ENCODE peak calls at places on chromosomes 4 and X, in five cellular contexts. One of them, this sample, is unnamed.

GRCh38 chrX:53476371-53476770 is 42.2 kb upstream of the HSD17B10 start:
- DNase-seq in right cardiac atrium: no peak
- DNase-seq in NT2/D1: no peak
- DNase-seq in heart left ventricle: no peak
- DNase-seq in breast epithelium: no peak
- DNase-seq in this sample: no peak

GRCh38 chrX:40145670-40146470 is 48.1 kb upstream of the BCOR start:
- DNase-seq in breast epithelium: no peak
- DNase-seq in heart left ventricle: no peak
- DNase-seq in NT2/D1: no peak
- DNase-seq in right cardiac atrium: peak; percentile 20
- DNase-seq in this sample: peak; percentile 59

GRCh38 chr4:3827616-3828492 is 61.7 kb downstream of the ADRA2C start:
- DNase-seq in breast epithelium: peak; percentile 60
- DNase-seq in heart left ventricle: peak; percentile 87
- DNase-seq in NT2/D1: no peak
- DNase-seq in right cardiac atrium: peak; percentile 95
- DNase-seq in this sample: no peak

GRCh38 chrX:108447303-108447702 is 7.7 kb downstream of the COL4A5 start:
- DNase-seq in NT2/D1: no peak
- DNase-seq in heart left ventricle: no peak
- DNase-seq in breast epithelium: no peak
- DNase-seq in right cardiac atrium: no peak
- DNase-seq in this sample: no peak

GRCh38 chr4:3613980-3614730 is 81.9 kb upstream of the LRPAP1 start:
- DNase-seq in breast epithelium: peak; percentile 31
- DNase-seq in NT2/D1: no peak
- DNase-seq in heart left ventricle: peak; percentile 29
- DNase-seq in right cardiac atrium: no peak
- DNase-seq in this sample: no peak

GRCh38 chr4:163558539-163559044 is 64.1 kb downstream of the TMA16 start:
- DNase-seq in breast epithelium: no peak
- DNase-seq in right cardiac atrium: peak; percentile 43
- DNase-seq in NT2/D1: no peak
- DNase-seq in heart left ventricle: no peak
- DNase-seq in this sample: no peak

GRCh38 chrX:119236599-119237525 is 777 bp downstream of the PGRMC1 start:
- DNase-seq in NT2/D1: no peak
- DNase-seq in heart left ventricle: no peak
- DNase-seq in right cardiac atrium: peak; percentile 62
- DNase-seq in breast epithelium: no peak
- DNase-seq in this sample: peak; percentile 47

GRCh38 chr4:91113130-91113706 is 986.0 kb downstream of the CCSER1 start:
- DNase-seq in breast epithelium: no peak
- DNase-seq in NT2/D1: peak; percentile 35
- DNase-seq in heart left ventricle: no peak
- DNase-seq in right cardiac atrium: no peak
- DNase-seq in this sample: peak; percentile 45

GRCh38 chr4:16126714-16127113 is 42.9 kb upstream of the PROM1 start:
- DNase-seq in breast epithelium: no peak
- DNase-seq in right cardiac atrium: no peak
- DNase-seq in NT2/D1: no peak
- DNase-seq in heart left ventricle: no peak
- DNase-seq in this sample: no peak

GRCh38 chr4:7787067-7787466 is 152.6 kb downstream of the AFAP1 start:
- DNase-seq in right cardiac atrium: no peak
- DNase-seq in NT2/D1: no peak
- DNase-seq in breast epithelium: no peak
- DNase-seq in heart left ventricle: no peak
- DNase-seq in this sample: no peak

GRCh38 chr4:77174426-77174825 is 17.4 kb downstream of the CCNG2 start:
- DNase-seq in NT2/D1: no peak
- DNase-seq in heart left ventricle: no peak
- DNase-seq in right cardiac atrium: no peak
- DNase-seq in breast epithelium: no peak
- DNase-seq in this sample: no peak

GRCh38 chrX:108036298-108036973 is 8.4 kb upstream of the VSIG1 start:
- DNase-seq in NT2/D1: no peak
- DNase-seq in right cardiac atrium: no peak
- DNase-seq in heart left ventricle: no peak
- DNase-seq in breast epithelium: no peak
- DNase-seq in this sample: no peak

GRCh38 chr4:137852326-137852725 is 320.0 kb upstream of the PCDH18 start:
- DNase-seq in right cardiac atrium: no peak
- DNase-seq in breast epithelium: no peak
- DNase-seq in heart left ventricle: no peak
- DNase-seq in NT2/D1: no peak
- DNase-seq in this sample: no peak

GRCh38 chr4:72931346-72931745 is 138.2 kb downstream of the COX18 start:
- DNase-seq in heart left ventricle: no peak
- DNase-seq in breast epithelium: no peak
- DNase-seq in NT2/D1: no peak
- DNase-seq in right cardiac atrium: no peak
- DNase-seq in this sample: no peak

GRCh38 chrX:15877380-15877779 is 22.8 kb upstream of the AP1S2 start:
- DNase-seq in breast epithelium: no peak
- DNase-seq in right cardiac atrium: no peak
- DNase-seq in NT2/D1: no peak
- DNase-seq in heart left ventricle: peak; percentile 20
- DNase-seq in this sample: no peak

GRCh38 chr4:32462944-32463343 is 1742.8 kb downstream of the PCDH7 start:
- DNase-seq in NT2/D1: no peak
- DNase-seq in breast epithelium: no peak
- DNase-seq in heart left ventricle: no peak
- DNase-seq in right cardiac atrium: no peak
- DNase-seq in this sample: no peak

DNA sequence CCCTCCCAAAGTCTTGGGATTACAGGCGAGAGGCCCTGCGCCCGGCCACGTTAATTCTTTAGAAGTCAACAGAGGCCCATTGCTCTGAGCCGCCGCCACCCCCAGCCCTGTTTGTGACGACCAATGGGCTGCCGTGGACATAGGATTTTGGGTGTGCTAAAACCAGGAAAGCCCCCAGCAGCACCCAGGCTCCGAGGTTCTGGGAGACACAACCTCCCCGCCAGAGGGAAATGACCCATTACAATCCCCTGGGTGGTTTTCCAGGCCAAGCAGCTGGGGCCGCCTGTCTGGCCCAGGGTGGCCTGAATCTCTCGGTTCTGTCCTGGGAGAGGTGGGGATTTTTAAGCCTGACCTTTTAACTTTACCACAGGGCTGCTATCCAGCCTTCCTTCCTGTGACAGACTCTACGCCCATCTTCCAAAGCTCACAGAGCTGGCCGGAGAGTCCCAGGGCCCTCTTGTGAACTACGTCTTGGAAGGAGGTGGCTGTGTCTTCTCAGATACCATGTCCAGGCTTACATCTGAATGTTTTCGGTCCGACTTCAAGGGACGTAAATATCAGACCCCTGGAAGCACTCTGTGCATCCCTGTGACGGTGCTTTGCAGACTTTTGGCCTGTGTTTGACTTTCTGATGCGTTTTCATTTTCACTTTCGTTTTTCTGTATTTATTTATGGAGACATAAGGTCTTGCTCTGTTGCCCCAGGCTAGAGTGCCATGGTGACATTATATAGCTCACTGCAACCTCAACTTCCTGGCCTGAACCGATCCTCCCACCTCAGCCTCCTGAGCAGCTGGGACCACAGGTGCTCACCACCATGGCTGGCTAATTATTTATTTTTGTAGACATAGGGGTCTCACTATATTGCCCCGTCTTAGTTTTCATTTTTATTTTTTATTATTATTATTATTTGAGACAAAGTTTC is 36.0 kb downstream of the P2RY8 start:
- DNase-seq in right cardiac atrium: no peak
- DNase-seq in breast epithelium: no peak
- DNase-seq in NT2/D1: no peak
- DNase-seq in heart left ventricle: no peak
- DNase-seq in this sample: no peak
- H3K4me1 ChIP-seq in right cardiac atrium: no peaks in the 10 kb centered on the region
- H3K4me1 ChIP-seq in breast epithelium: no peaks in the 10 kb centered on the region
- H3K4me1 ChIP-seq in NT2/D1: no peaks in the 10 kb centered on the region
- H3K4me1 ChIP-seq in heart left ventricle: peaks cover 8% of the 10 kb centered on the region
- H3K4me1 ChIP-seq in this sample: no peaks in the 10 kb centered on the region

GRCh38 chr4:1515763-1516162 is 109.5 kb upstream of the NKX1-1 start:
- DNase-seq in right cardiac atrium: no peak
- DNase-seq in NT2/D1: no peak
- DNase-seq in breast epithelium: no peak
- DNase-seq in heart left ventricle: no peak
- DNase-seq in this sample: no peak

GRCh38 chr4:1518997-1519700 is 112.9 kb upstream of the NKX1-1 start:
- DNase-seq in heart left ventricle: no peak
- DNase-seq in right cardiac atrium: no peak
- DNase-seq in breast epithelium: no peak
- DNase-seq in NT2/D1: no peak
- DNase-seq in this sample: no peak

GRCh38 chr4:1516261-1516660 is 110.0 kb upstream of the NKX1-1 start:
- DNase-seq in heart left ventricle: no peak
- DNase-seq in right cardiac atrium: no peak
- DNase-seq in NT2/D1: no peak
- DNase-seq in breast epithelium: no peak
- DNase-seq in this sample: no peak

GRCh38 chr4:1516881-1517480 is 110.7 kb upstream of the NKX1-1 start:
- DNase-seq in NT2/D1: no peak
- DNase-seq in breast epithelium: no peak
- DNase-seq in heart left ventricle: no peak
- DNase-seq in right cardiac atrium: no peak
- DNase-seq in this sample: no peak

GRCh38 chr4:1517592-1518411 is 111.6 kb upstream of the NKX1-1 start:
- DNase-seq in breast epithelium: no peak
- DNase-seq in heart left ventricle: no peak
- DNase-seq in NT2/D1: no peak
- DNase-seq in right cardiac atrium: no peak
- DNase-seq in this sample: no peak
- H3K4me1 ChIP-seq in breast epithelium: no peaks in the 10 kb centered on the region
- H3K4me1 ChIP-seq in heart left ventricle: no peaks in the 10 kb centered on the region
- H3K4me1 ChIP-seq in NT2/D1: no peaks in the 10 kb centered on the region
- H3K4me1 ChIP-seq in right cardiac atrium: no peaks in the 10 kb centered on the region
- H3K4me1 ChIP-seq in this sample: peaks cover 4% of the 10 kb centered on the region

DNA sequence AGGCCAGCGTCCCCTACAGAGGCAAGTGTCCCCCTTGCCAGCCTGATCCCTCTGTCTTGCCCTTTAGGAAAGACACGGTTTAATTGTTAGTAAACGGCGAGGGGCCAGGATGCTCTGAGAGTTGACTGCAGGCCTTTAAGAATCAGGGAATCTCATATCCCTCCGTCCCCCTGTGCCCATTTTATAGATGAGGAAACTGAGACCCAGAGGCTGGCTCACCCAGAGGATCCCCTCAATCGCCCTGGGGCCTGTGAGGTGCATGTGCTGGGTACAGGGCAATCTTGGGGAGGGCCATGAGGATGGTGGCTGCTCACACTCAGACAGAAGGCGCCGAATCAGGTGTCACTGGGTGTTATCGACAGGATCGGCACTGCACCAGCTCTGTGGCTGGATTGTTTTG is 575 bp downstream of the ZNF185 start:
- DNase-seq in right cardiac atrium: no peak
- DNase-seq in heart left ventricle: no peak
- DNase-seq in breast epithelium: no peak
- DNase-seq in NT2/D1: no peak
- DNase-seq in this sample: no peak
- H3K4me1 ChIP-seq in right cardiac atrium: no peaks in the 10 kb centered on the region
- H3K4me1 ChIP-seq in heart left ventricle: no peaks in the 10 kb centered on the region
- H3K4me1 ChIP-seq in breast epithelium: no peaks in the 10 kb centered on the region
- H3K4me1 ChIP-seq in NT2/D1: peaks cover 2% of the 10 kb centered on the region
- H3K4me1 ChIP-seq in this sample: no peaks in the 10 kb centered on the region

GRCh38 chrX:30741545-30741944 is 88.3 kb downstream of the GK start:
- DNase-seq in breast epithelium: no peak
- DNase-seq in heart left ventricle: no peak
- DNase-seq in right cardiac atrium: no peak
- DNase-seq in NT2/D1: peak; percentile 44
- DNase-seq in this sample: peak; percentile 58

GRCh38 chrX:30733852-30734660 is 80.8 kb downstream of the GK start:
- DNase-seq in NT2/D1: no peak
- DNase-seq in breast epithelium: no peak
- DNase-seq in heart left ventricle: no peak
- DNase-seq in right cardiac atrium: no peak
- DNase-seq in this sample: no peak

GRCh38 chrX:30734782-30735181 is 81.6 kb downstream of the GK start:
- DNase-seq in NT2/D1: no peak
- DNase-seq in heart left ventricle: no peak
- DNase-seq in right cardiac atrium: no peak
- DNase-seq in breast epithelium: no peak
- DNase-seq in this sample: no peak

DNA sequence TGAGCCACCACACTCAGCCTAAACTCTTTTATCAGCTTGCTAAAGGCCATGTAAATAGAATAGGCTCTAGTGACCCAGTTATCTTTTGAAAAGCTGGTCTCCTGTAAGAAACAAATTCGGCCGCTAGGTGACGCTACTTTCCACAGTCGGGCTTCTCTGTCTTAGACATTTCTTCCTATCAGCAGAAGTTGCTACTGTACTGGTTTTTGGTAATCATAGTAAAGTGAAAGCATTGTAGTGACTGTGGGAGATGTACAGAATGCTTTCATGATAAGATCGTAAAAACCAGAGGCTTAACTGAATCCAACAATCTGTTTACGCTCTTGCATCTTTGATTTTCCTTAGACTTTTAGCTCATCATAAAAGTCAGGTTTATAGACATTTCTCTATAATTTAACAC is 82.6 kb downstream of the GK start:
- DNase-seq in NT2/D1: peak; percentile 58
- DNase-seq in heart left ventricle: peak; percentile 22
- DNase-seq in right cardiac atrium: peak; percentile 65
- DNase-seq in breast epithelium: no peak
- DNase-seq in this sample: peak; percentile 79
- H3K4me1 ChIP-seq in NT2/D1: no peaks in the 10 kb centered on the region
- H3K4me1 ChIP-seq in heart left ventricle: no peaks in the 10 kb centered on the region
- H3K4me1 ChIP-seq in right cardiac atrium: no peaks in the 10 kb centered on the region
- H3K4me1 ChIP-seq in breast epithelium: no peaks in the 10 kb centered on the region
- H3K4me1 ChIP-seq in this sample: no peaks in the 10 kb centered on the region

GRCh38 chrX:12974797-12975669 is at the start of gene TMSB4X:
- DNase-seq in breast epithelium: peak; percentile 73
- DNase-seq in heart left ventricle: peak; percentile 87
- DNase-seq in NT2/D1: peak; percentile 66
- DNase-seq in right cardiac atrium: peak; percentile 92
- DNase-seq in this sample: peak; percentile 81
- H3K4me1 ChIP-seq in breast epithelium: no peaks in the 10 kb centered on the region
- H3K4me1 ChIP-seq in heart left ventricle: peaks cover 21% of the 10 kb centered on the region
- H3K4me1 ChIP-seq in NT2/D1: no peaks in the 10 kb centered on the region
- H3K4me1 ChIP-seq in right cardiac atrium: no peaks in the 10 kb centered on the region
- H3K4me1 ChIP-seq in this sample: peaks cover 50% of the 10 kb centered on the region

GRCh38 chr4:148436512-148436911 is 5.7 kb downstream of the NR3C2 start:
- DNase-seq in heart left ventricle: no peak
- DNase-seq in right cardiac atrium: no peak
- DNase-seq in NT2/D1: no peak
- DNase-seq in breast epithelium: no peak
- DNase-seq in this sample: no peak
- H3K4me1 ChIP-seq in heart left ventricle: peaks cover 71% of the 10 kb centered on the region
- H3K4me1 ChIP-seq in right cardiac atrium: peaks cover 4% of the 10 kb centered on the region
- H3K4me1 ChIP-seq in NT2/D1: no peaks in the 10 kb centered on the region
- H3K4me1 ChIP-seq in breast epithelium: no peaks in the 10 kb centered on the region
- H3K4me1 ChIP-seq in this sample: peaks cover 14% of the 10 kb centered on the region

GRCh38 chr4:112717856-112718255 is 80.9 kb downstream of the LARP7 start:
- DNase-seq in heart left ventricle: no peak
- DNase-seq in right cardiac atrium: no peak
- DNase-seq in breast epithelium: no peak
- DNase-seq in NT2/D1: no peak
- DNase-seq in this sample: no peak
- H3K4me1 ChIP-seq in heart left ventricle: peaks cover 3% of the 10 kb centered on the region
- H3K4me1 ChIP-seq in right cardiac atrium: peaks cover 3% of the 10 kb centered on the region
- H3K4me1 ChIP-seq in breast epithelium: no peaks in the 10 kb centered on the region
- H3K4me1 ChIP-seq in NT2/D1: no peaks in the 10 kb centered on the region
- H3K4me1 ChIP-seq in this sample: no peaks in the 10 kb centered on the region

GRCh38 chr4:48692023-48692422 is 88.1 kb downstream of the FRYL start:
- DNase-seq in heart left ventricle: no peak
- DNase-seq in NT2/D1: no peak
- DNase-seq in breast epithelium: no peak
- DNase-seq in right cardiac atrium: no peak
- DNase-seq in this sample: no peak
- H3K4me1 ChIP-seq in heart left ventricle: peaks cover 30% of the 10 kb centered on the region
- H3K4me1 ChIP-seq in NT2/D1: no peaks in the 10 kb centered on the region
- H3K4me1 ChIP-seq in breast epithelium: no peaks in the 10 kb centered on the region
- H3K4me1 ChIP-seq in right cardiac atrium: peaks cover 2% of the 10 kb centered on the region
- H3K4me1 ChIP-seq in this sample: peaks cover 34% of the 10 kb centered on the region